ENCODE peak calls at places on chromosome 3, in nine cellular contexts. B is HTR-8/SVneo; K is NCI-H345; X is activated naive CD4-positive, alpha-beta T cell treated with anti-CD3 and anti-CD28 coated beads, Interleukin-2, amount 50 U/mL, for 72 hours; U is hippocampal formation; J is posterior cingulate gyrus; V is RPMI7951; C is stimulated activated CD4-positive, alpha-beta T cell treated with anti-CD3 and anti-CD28 coated beads, Interleukin-1b, Interleukin-23, amount 100 ng/mL, for 4 hours; Z is HFFc6. P is an unnamed sample.

GRCh38 chr3:141452045-141452444 is 34.8 kb upstream of the RASA2 start:
- DNase-seq in J (no peak), U (peak; percentile 18), Z (peak; percentile 56), K (no peak), C (no peak), B (peak; percentile 33), V (peak; percentile 55), X (no peak), P (peak; percentile 52)

GRCh38 chr3:14460342-14461005 is 58.1 kb downstream of the SLC6A6 start:
- DNase-seq in J (peak; percentile 90), C (no peak), B (no peak), Z (peak; percentile 61), V (peak; percentile 98), K (no peak), X (no peak), U (peak; percentile 81), P (peak; percentile 59)

GRCh38 chr3:150419076-150419868 is 11.2 kb downstream of the TSC22D2 start:
- DNase-seq in U (no peak), K (no peak), Z (peak; percentile 20), J (no peak), C (no peak), B (no peak), X (no peak), V (no peak), P (peak; percentile 87)

GRCh38 chr3:124962403-124962940 is 27.9 kb upstream of the MUC13 start:
- DNase-seq in B (no peak), K (no peak), X (no peak), J (no peak), Z (no peak), C (no peak), U (no peak), V (no peak), P (no peak)

GRCh38 chr3:44055951-44056350 is 185.7 kb upstream of the TOPAZ1 start:
- DNase-seq in B (no peak), Z (peak; percentile 47), V (peak; percentile 14), C (no peak), X (no peak), U (no peak), J (no peak), K (no peak), P (no peak)

GRCh38 chr3:114686624-114687023 is 392.8 kb downstream of the TIGIT start:
- DNase-seq in U (no peak), Z (no peak), K (no peak), C (no peak), X (no peak), V (no peak), J (no peak), B (no peak), P (no peak)

GRCh38 chr3:185332026-185332735 is 30.8 kb upstream of the MAP3K13 start:
- DNase-seq in C (no peak), X (no peak), K (peak; percentile 73), Z (peak; percentile 60), V (peak; percentile 84), B (peak; percentile 14), J (no peak), U (no peak), P (peak; percentile 87)

GRCh38 chr3:25713316-25713967 is 48.7 kb upstream of the TOP2B start:
- DNase-seq in V (peak; percentile 71), B (no peak), K (no peak), U (no peak), C (no peak), Z (no peak), J (no peak), X (no peak), P (no peak)

GRCh38 chr3:62873672-62874397 is 1.4 kb downstream of the CADPS start:
- DNase-seq in J (peak; percentile 94), X (no peak), V (peak; percentile 29), U (peak; percentile 53), C (no peak), Z (no peak), K (peak; percentile 75), B (peak; percentile 4), P (no peak)

GRCh38 chr3:83426311-83426710 is 1532.5 kb upstream of the CADM2 start:
- DNase-seq in V (no peak), B (peak; percentile 5), Z (no peak), K (no peak), J (no peak), X (no peak), C (no peak), U (no peak), P (peak; percentile 33)

GRCh38 chr3:121152573-121152972 is 244.6 kb downstream of the STXBP5L start:
- DNase-seq in X (no peak), K (no peak), C (no peak), B (no peak), J (no peak), Z (peak; percentile 35), V (peak; percentile 10), U (no peak), P (peak; percentile 51)

GRCh38 chr3:64798316-64798715 is 110.5 kb upstream of the ADAMTS9 start:
- DNase-seq in C (no peak), J (no peak), Z (no peak), X (no peak), K (no peak), V (no peak), B (no peak), U (no peak), P (no peak)

GRCh38 chr3:152667267-152667666 is 167.7 kb upstream of the P2RY1 start:
- DNase-seq in Z (no peak), V (no peak), B (no peak), K (no peak), J (no peak), X (no peak), C (no peak), U (no peak), P (no peak)

GRCh38 chr3:174620138-174620537 is 239.0 kb upstream of the NAALADL2 start:
- DNase-seq in K (no peak), J (no peak), V (no peak), C (no peak), U (no peak), B (no peak), Z (peak; percentile 50), X (no peak), P (peak; percentile 61)

GRCh38 chr3:53618946-53619345 is 124.5 kb downstream of the CACNA1D start:
- DNase-seq in B (no peak), J (no peak), U (no peak), Z (no peak), C (no peak), V (no peak), X (no peak), K (no peak), P (no peak)

GRCh38 chr3:89314454-89314853 is 207.0 kb downstream of the EPHA3 start:
- DNase-seq in B (no peak), C (no peak), J (no peak), X (no peak), Z (no peak), V (no peak), K (no peak), U (no peak), P (peak; percentile 61)

GRCh38 chr3:143831208-143831607 is 17.1 kb downstream of the SLC9A9 start:
- DNase-seq in B (no peak), V (peak; percentile 28), X (no peak), C (no peak), J (no peak), Z (no peak), K (no peak), U (no peak), P (peak; percentile 26)

GRCh38 chr3:18097473-18097872 is 327.7 kb downstream of the SATB1 start:
- DNase-seq in X (no peak), U (no peak), V (no peak), B (no peak), C (no peak), Z (no peak), K (no peak), J (no peak), P (no peak)

GRCh38 chr3:190629088-190629487 is 115.2 kb downstream of the IL1RAP start:
- DNase-seq in B (no peak), V (no peak), U (no peak), Z (no peak), C (no peak), J (no peak), K (no peak), X (no peak), P (no peak)

GRCh38 chr3:131147534-131147933 is 120.9 kb downstream of the NEK11 start:
- DNase-seq in K (no peak), Z (no peak), B (no peak), V (no peak), U (no peak), C (no peak), J (no peak), X (no peak), P (no peak)

GRCh38 chr3:125200731-125201139 is 11.8 kb downstream of the SLC12A8 start:
- DNase-seq in B (no peak), V (no peak), Z (no peak), C (no peak), U (no peak), K (no peak), X (no peak), J (no peak), P (no peak)

GRCh38 chr3:188890572-188891270 is 281.1 kb upstream of the TPRG1 start:
- DNase-seq in J (no peak), U (no peak), B (no peak), V (peak; percentile 57), X (no peak), C (no peak), K (no peak), Z (peak; percentile 25), P (peak; percentile 19)

GRCh38 chr3:33277193-33277882 is at the start of gene FBXL2:
- DNase-seq in C (peak; percentile 11), U (peak; percentile 19), Z (peak; percentile 30), B (peak; percentile 88), J (peak; percentile 93), K (peak; percentile 86), X (peak; percentile 53), V (peak; percentile 75), P (peak; percentile 87)

GRCh38 chr3:39349080-39349479 is 19.6 kb downstream of the CCR8 start:
- DNase-seq in B (no peak), Z (no peak), J (no peak), X (no peak), C (no peak), U (no peak), V (no peak), K (peak; percentile 84), P (no peak)

GRCh38 chr3:97197830-97198229 is 383.4 kb downstream of the EPHA6 start:
- DNase-seq in Z (no peak), C (no peak), J (no peak), X (no peak), B (no peak), U (no peak), K (no peak), V (no peak), P (no peak)

GRCh38 chr3:45870099-45870498 is 16.2 kb upstream of the CCR9 start:
- DNase-seq in C (peak; percentile 14), U (no peak), B (no peak), Z (no peak), K (no peak), J (no peak), V (no peak), X (no peak), P (no peak)

GRCh38 chr3:58222161-58222724 is 11.5 kb upstream of the DNASE1L3 start:
- DNase-seq in U (no peak), C (no peak), X (no peak), B (no peak), V (no peak), J (no peak), Z (no peak), K (no peak), P (peak; percentile 97)

GRCh38 chr3:72078661-72079368 is 293.9 kb upstream of the PROK2 start:
- DNase-seq in C (no peak), J (no peak), Z (no peak), K (no peak), U (no peak), X (no peak), V (peak; percentile 33), B (no peak), P (no peak)

GRCh38 chr3:119786409-119786808 is 4.5 kb downstream of the NR1I2 start:
- DNase-seq in V (no peak), U (no peak), K (no peak), B (no peak), C (no peak), J (no peak), X (no peak), Z (no peak), P (no peak)

GRCh38 chr3:172148269-172148668 is 108.9 kb downstream of the FNDC3B start:
- DNase-seq in Z (no peak), B (no peak), V (peak; percentile 63), C (no peak), U (no peak), J (no peak), X (no peak), K (no peak), P (peak; percentile 30)

GRCh38 chr3:187051066-187051465 is 88.2 kb downstream of the RPL39L start:
- DNase-seq in X (no peak), Z (no peak), J (no peak), U (no peak), C (no peak), B (no peak), V (no peak), K (no peak), P (no peak)